ENCODE peak calls at places on chromosomes 3 and 15, in five cellular contexts. G is MV-4-11; E is mesenchymal stem cell; Z is GDM1; J is activated CD8-positive, alpha-beta memory T cell treated with anti-CD3 and anti-CD28 coated beads for 48 hours. D is an unnamed sample.

GRCh38 chr15:58309993-58310928 is 121.5 kb upstream of the LIPC start:
- DNase-seq in G (peak; percentile 84), J (no peak), E (no peak), Z (no peak), D (no peak)

GRCh38 chr3:38599886-38600285 is 49.6 kb downstream of the SCN5A start:
- DNase-seq in E (no peak), G (no peak), J (no peak), Z (no peak), D (no peak)

GRCh38 chr3:71461749-71462483 is 121.6 kb downstream of the FOXP1 start:
- DNase-seq in J (no peak), Z (no peak), G (no peak), E (peak; percentile 15), D (no peak)

GRCh38 chr3:147218976-147219375 is 187.4 kb downstream of the ZIC4 start:
- DNase-seq in E (no peak), G (no peak), J (no peak), Z (no peak), D (no peak)

GRCh38 chr15:91807122-91807521 is 46.4 kb upstream of the SLCO3A1 start:
- DNase-seq in E (no peak), J (no peak), G (no peak), Z (no peak), D (no peak)

GRCh38 chr15:83090465-83090864 is 17.0 kb upstream of the TM6SF1 start:
- DNase-seq in G (no peak), Z (no peak), E (no peak), J (no peak), D (no peak)

GRCh38 chr3:55177749-55178148 is 249.9 kb upstream of the LRTM1 start:
- DNase-seq in J (no peak), G (no peak), Z (no peak), E (no peak), D (no peak)

GRCh38 chr3:150238995-150239612 is 169.0 kb upstream of the TSC22D2 start:
- DNase-seq in G (no peak), E (no peak), Z (no peak), J (no peak), D (no peak)

GRCh38 chr3:170222647-170223541 is 670 bp downstream of the PRKCI start:
- DNase-seq in J (no peak), G (no peak), Z (no peak), E (peak; percentile 47), D (no peak)

GRCh38 chr3:71709908-71710511 is 15.2 kb downstream of the EIF4E3 start:
- DNase-seq in J (no peak), G (no peak), E (no peak), Z (no peak), D (no peak)

GRCh38 chr3:140359198-140359995 is 318.5 kb upstream of the TRIM42 start:
- DNase-seq in J (no peak), G (no peak), E (no peak), Z (no peak), D (no peak)

GRCh38 chr15:62951481-62951880 is 91.1 kb upstream of the TPM1 start:
- DNase-seq in G (no peak), Z (no peak), J (no peak), E (no peak), D (no peak)

GRCh38 chr3:49305608-49306007 is 28.6 kb upstream of the C3orf62 start:
- DNase-seq in J (no peak), G (no peak), E (no peak), Z (no peak), D (no peak)

GRCh38 chr3:152051501-152052404 is 178.3 kb downstream of the SUCNR1 start:
- DNase-seq in E (peak; percentile 46), G (no peak), Z (no peak), J (no peak), D (peak; percentile 82)